ENCODE peak calls at places on chromosomes 12 and 14, in eight cellular contexts. One of them, this sample, is unnamed.

GRCh38 chr14:63286071-63286470 is 32.7 kb downstream of the GPHB5 start:
- DNase-seq in IMR-90: no peak
- DNase-seq in neural crest cell: no peak
- DNase-seq in psoas muscle: no peak
- DNase-seq in GM20000: no peak
- DNase-seq in GM06990: no peak
- DNase-seq in fibroblast of pulmonary artery: no peak
- DNase-seq in astrocyte of the spinal cord: no peak
- DNase-seq in this sample: no peak

GRCh38 chr12:75766263-75767160 is 255.1 kb upstream of the KRR1 start:
- DNase-seq in GM20000: no peak
- DNase-seq in fibroblast of pulmonary artery: peak
- DNase-seq in GM06990: no peak
- DNase-seq in neural crest cell: no peak
- DNase-seq in psoas muscle: no peak
- DNase-seq in IMR-90: peak
- DNase-seq in astrocyte of the spinal cord: peak
- DNase-seq in this sample: peak

GRCh38 chr12:130201037-130201436 is 38.8 kb downstream of the FZD10 start:
- DNase-seq in neural crest cell: no peak
- DNase-seq in psoas muscle: no peak
- DNase-seq in IMR-90: no peak
- DNase-seq in GM06990: no peak
- DNase-seq in astrocyte of the spinal cord: no peak
- DNase-seq in fibroblast of pulmonary artery: no peak
- DNase-seq in GM20000: no peak
- DNase-seq in this sample: no peak

GRCh38 chr12:121927798-121928197 is 9.4 kb downstream of the CFAP251 start:
- DNase-seq in GM20000: no peak
- DNase-seq in fibroblast of pulmonary artery: no peak
- DNase-seq in GM06990: no peak
- DNase-seq in astrocyte of the spinal cord: no peak
- DNase-seq in IMR-90: no peak
- DNase-seq in neural crest cell: no peak
- DNase-seq in psoas muscle: no peak
- DNase-seq in this sample: no peak

GRCh38 chr14:75068294-75069020 is 984 bp upstream of the ZC2HC1C start:
- DNase-seq in IMR-90: no peak
- DNase-seq in fibroblast of pulmonary artery: no peak
- DNase-seq in GM20000: no peak
- DNase-seq in GM06990: no peak
- DNase-seq in psoas muscle: no peak
- DNase-seq in neural crest cell: no peak
- DNase-seq in astrocyte of the spinal cord: no peak
- DNase-seq in this sample: no peak

GRCh38 chr12:88538697-88539096 is 41.6 kb downstream of the KITLG start:
- DNase-seq in IMR-90: no peak
- DNase-seq in GM06990: no peak
- DNase-seq in neural crest cell: no peak
- DNase-seq in astrocyte of the spinal cord: no peak
- DNase-seq in fibroblast of pulmonary artery: no peak
- DNase-seq in psoas muscle: no peak
- DNase-seq in GM20000: no peak
- DNase-seq in this sample: no peak

GRCh38 chr12:24895612-24896011 is 53.3 kb downstream of the BCAT1 start:
- DNase-seq in IMR-90: peak
- DNase-seq in neural crest cell: no peak
- DNase-seq in fibroblast of pulmonary artery: no peak
- DNase-seq in GM06990: no peak
- DNase-seq in astrocyte of the spinal cord: peak
- DNase-seq in psoas muscle: no peak
- DNase-seq in GM20000: no peak
- DNase-seq in this sample: peak

GRCh38 chr14:99682809-99683618 is 1.1 kb upstream of the CYP46A1 start:
- DNase-seq in neural crest cell: peak
- DNase-seq in GM06990: peak
- DNase-seq in fibroblast of pulmonary artery: peak
- DNase-seq in psoas muscle: peak
- DNase-seq in GM20000: peak
- DNase-seq in astrocyte of the spinal cord: peak
- DNase-seq in IMR-90: peak
- DNase-seq in this sample: peak

GRCh38 chr12:31867292-31867691 is 91.9 kb upstream of the RESF1 start:
- DNase-seq in fibroblast of pulmonary artery: no peak
- DNase-seq in GM06990: no peak
- DNase-seq in neural crest cell: no peak
- DNase-seq in IMR-90: no peak
- DNase-seq in GM20000: no peak
- DNase-seq in psoas muscle: no peak
- DNase-seq in astrocyte of the spinal cord: no peak
- DNase-seq in this sample: no peak

DNA sequence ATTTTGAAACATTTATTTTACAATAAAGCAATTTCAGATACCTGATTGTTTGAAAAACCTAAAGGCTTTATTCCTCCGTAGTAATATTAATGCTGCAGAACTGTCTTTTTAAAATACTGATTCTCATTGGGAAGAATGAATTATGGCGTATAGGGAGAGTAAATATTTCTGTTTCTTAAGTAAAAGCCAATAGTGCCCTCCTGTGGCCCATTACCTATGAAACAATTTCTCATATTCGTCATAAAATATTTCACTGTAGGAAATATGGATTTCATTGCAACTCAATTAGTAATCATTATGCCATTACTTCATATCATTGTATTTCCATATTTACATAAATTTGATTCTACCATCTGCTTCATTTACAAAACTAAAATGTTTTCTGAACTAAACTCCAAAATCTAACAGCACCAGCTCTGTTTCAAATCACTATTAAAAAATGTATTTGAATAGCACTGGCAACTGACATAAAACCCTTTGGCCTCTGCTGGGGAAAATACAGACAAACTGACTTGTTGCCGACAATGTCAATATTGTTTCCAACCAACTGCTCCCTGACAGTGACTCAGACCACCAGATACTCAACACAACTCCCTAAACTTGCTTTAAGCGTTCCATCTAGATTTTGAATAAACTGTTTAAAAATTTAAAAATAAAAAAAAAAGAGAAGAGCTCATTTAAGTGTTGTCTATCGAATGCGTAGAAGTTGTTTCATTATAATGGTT is 290.3 kb downstream of the NAV3 start:
- DNase-seq in neural crest cell: no peak
- DNase-seq in GM20000: peak
- DNase-seq in IMR-90: peak
- DNase-seq in astrocyte of the spinal cord: peak
- DNase-seq in GM06990: no peak
- DNase-seq in psoas muscle: no peak
- DNase-seq in fibroblast of pulmonary artery: peak
- DNase-seq in this sample: peak
- TF ChIP-seq CTCF in neural crest cell: peak
- TF ChIP-seq CTCF in GM20000: no peak
- TF ChIP-seq CTCF in IMR-90: peak
- TF ChIP-seq CTCF in astrocyte of the spinal cord: peak
- TF ChIP-seq CTCF in GM06990: peak
- TF ChIP-seq CTCF in psoas muscle: no peak
- TF ChIP-seq CTCF in fibroblast of pulmonary artery: peak
- TF ChIP-seq CTCF in this sample: peak

DNA sequence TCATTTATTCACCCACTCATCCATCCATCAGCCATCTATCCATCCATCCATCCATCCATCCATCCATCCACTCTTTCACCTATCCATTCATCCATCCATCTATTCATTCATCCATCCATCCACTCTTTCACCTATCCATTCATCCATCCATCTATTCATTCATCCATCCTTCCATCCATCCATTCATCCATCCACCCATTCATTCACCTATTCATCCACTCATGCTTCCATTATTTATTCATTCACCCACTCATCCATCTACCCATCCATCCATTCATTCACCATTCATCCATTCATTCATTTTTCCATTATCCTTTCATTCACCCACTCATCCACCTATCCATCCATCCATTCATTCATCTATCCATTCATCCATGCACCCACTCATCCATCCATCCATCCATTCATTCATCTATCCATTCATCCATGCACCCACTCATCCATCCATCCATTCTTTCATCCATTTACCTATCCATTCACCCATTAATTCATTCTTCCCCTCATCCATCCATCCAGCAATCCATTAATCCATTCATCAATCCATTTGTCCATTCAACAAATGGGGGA is 360.9 kb downstream of the ADGRD1 start:
- DNase-seq in psoas muscle: no peak
- DNase-seq in neural crest cell: no peak
- DNase-seq in GM20000: no peak
- DNase-seq in IMR-90: no peak
- DNase-seq in fibroblast of pulmonary artery: no peak
- DNase-seq in GM06990: no peak
- DNase-seq in astrocyte of the spinal cord: no peak
- DNase-seq in this sample: no peak
- TF ChIP-seq CTCF in psoas muscle: no peak
- TF ChIP-seq CTCF in neural crest cell: no peak
- TF ChIP-seq CTCF in GM20000: no peak
- TF ChIP-seq CTCF in IMR-90: no peak
- TF ChIP-seq CTCF in fibroblast of pulmonary artery: no peak
- TF ChIP-seq CTCF in GM06990: no peak
- TF ChIP-seq CTCF in astrocyte of the spinal cord: no peak
- TF ChIP-seq CTCF in this sample: no peak

GRCh38 chr12:102513739-102514138 is 33.4 kb upstream of the IGF1 start:
- DNase-seq in fibroblast of pulmonary artery: no peak
- DNase-seq in GM20000: no peak
- DNase-seq in IMR-90: peak
- DNase-seq in GM06990: no peak
- DNase-seq in neural crest cell: no peak
- DNase-seq in psoas muscle: no peak
- DNase-seq in astrocyte of the spinal cord: no peak
- DNase-seq in this sample: no peak
- TF ChIP-seq CTCF in fibroblast of pulmonary artery: no peak
- TF ChIP-seq CTCF in GM20000: no peak
- TF ChIP-seq CTCF in IMR-90: peak
- TF ChIP-seq CTCF in GM06990: no peak
- TF ChIP-seq CTCF in neural crest cell: no peak
- TF ChIP-seq CTCF in psoas muscle: no peak
- TF ChIP-seq CTCF in astrocyte of the spinal cord: no peak
- TF ChIP-seq CTCF in this sample: peak

GRCh38 chr14:34496679-34497513 is 34.9 kb upstream of the SPTSSA start:
- DNase-seq in fibroblast of pulmonary artery: peak
- DNase-seq in astrocyte of the spinal cord: peak
- DNase-seq in neural crest cell: peak
- DNase-seq in IMR-90: peak
- DNase-seq in GM06990: no peak
- DNase-seq in psoas muscle: peak
- DNase-seq in GM20000: no peak
- DNase-seq in this sample: peak
- TF ChIP-seq CTCF in fibroblast of pulmonary artery: peak
- TF ChIP-seq CTCF in astrocyte of the spinal cord: peak
- TF ChIP-seq CTCF in neural crest cell: no peak
- TF ChIP-seq CTCF in IMR-90: peak
- TF ChIP-seq CTCF in GM06990: no peak
- TF ChIP-seq CTCF in psoas muscle: peak
- TF ChIP-seq CTCF in GM20000: no peak
- TF ChIP-seq CTCF in this sample: peak

DNA sequence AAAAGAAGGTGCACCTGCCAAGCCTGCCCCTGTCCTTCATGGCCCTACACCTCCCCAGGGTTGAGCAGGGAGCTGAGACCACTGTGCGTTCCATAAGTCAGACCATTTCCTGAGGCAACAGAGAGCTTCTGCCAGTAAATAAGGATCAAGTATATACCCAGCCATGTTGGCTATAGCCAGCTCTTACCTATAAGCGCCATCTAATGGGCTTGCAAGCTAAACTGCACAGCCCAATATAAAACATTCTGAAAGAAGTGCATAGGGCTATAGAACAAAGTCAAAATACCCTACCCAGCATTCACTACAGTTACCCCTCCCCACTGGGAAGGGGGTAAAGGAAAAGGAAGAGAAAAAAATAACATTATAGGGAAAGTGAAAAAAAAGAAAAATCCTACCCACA is 59.3 kb upstream of the SCAF11 start:
- DNase-seq in fibroblast of pulmonary artery: no peak
- DNase-seq in psoas muscle: no peak
- DNase-seq in IMR-90: no peak
- DNase-seq in GM20000: no peak
- DNase-seq in astrocyte of the spinal cord: no peak
- DNase-seq in neural crest cell: no peak
- DNase-seq in GM06990: no peak
- DNase-seq in this sample: no peak
- TF ChIP-seq CTCF in fibroblast of pulmonary artery: no peak
- TF ChIP-seq CTCF in psoas muscle: no peak
- TF ChIP-seq CTCF in IMR-90: peak
- TF ChIP-seq CTCF in GM20000: no peak
- TF ChIP-seq CTCF in astrocyte of the spinal cord: no peak
- TF ChIP-seq CTCF in neural crest cell: no peak
- TF ChIP-seq CTCF in GM06990: no peak
- TF ChIP-seq CTCF in this sample: no peak

GRCh38 chr12:51749986-51750317 is 98.6 kb downstream of the FIGNL2 start:
- DNase-seq in GM06990: no peak
- DNase-seq in neural crest cell: no peak
- DNase-seq in fibroblast of pulmonary artery: no peak
- DNase-seq in IMR-90: no peak
- DNase-seq in astrocyte of the spinal cord: no peak
- DNase-seq in psoas muscle: no peak
- DNase-seq in GM20000: no peak
- DNase-seq in this sample: no peak
- TF ChIP-seq CTCF in GM06990: no peak
- TF ChIP-seq CTCF in neural crest cell: no peak
- TF ChIP-seq CTCF in fibroblast of pulmonary artery: no peak
- TF ChIP-seq CTCF in IMR-90: no peak
- TF ChIP-seq CTCF in astrocyte of the spinal cord: no peak
- TF ChIP-seq CTCF in psoas muscle: no peak
- TF ChIP-seq CTCF in GM20000: no peak
- TF ChIP-seq CTCF in this sample: no peak

GRCh38 chr14:45526715-45527549 is 273.9 kb upstream of the MIS18BP1 start:
- DNase-seq in astrocyte of the spinal cord: no peak
- DNase-seq in IMR-90: no peak
- DNase-seq in fibroblast of pulmonary artery: no peak
- DNase-seq in neural crest cell: peak
- DNase-seq in psoas muscle: no peak
- DNase-seq in GM06990: no peak
- DNase-seq in GM20000: peak
- DNase-seq in this sample: peak
- TF ChIP-seq CTCF in astrocyte of the spinal cord: peak
- TF ChIP-seq CTCF in IMR-90: peak
- TF ChIP-seq CTCF in fibroblast of pulmonary artery: peak
- TF ChIP-seq CTCF in neural crest cell: peak
- TF ChIP-seq CTCF in psoas muscle: peak
- TF ChIP-seq CTCF in GM06990: peak
- TF ChIP-seq CTCF in GM20000: peak
- TF ChIP-seq CTCF in this sample: peak